ENCODE peak calls at places on chromosomes 6 and 20, in seven cellular contexts. I is CD8-positive, alpha-beta T cell; M is keratinocyte; S is A549; D is HFF-Myc; N is lung; B is heart right ventricle. U is an unnamed sample.

GRCh38 chr6:148524509-148524908 is 181.9 kb downstream of the SASH1 start:
- DNase-seq in M (no peak), N (no peak), I (no peak), S (no peak), D (no peak), B (no peak), U (no peak)

GRCh38 chr20:41050361-41051019 is 21.9 kb downstream of the TOP1 start:
- DNase-seq in S (no peak), B (no peak), I (no peak), M (no peak), D (no peak), N (no peak), U (no peak)

GRCh38 chr6:3997144-3997770 is 81.7 kb downstream of the FAM217A start:
- DNase-seq in D (peak; percentile 62), S (no peak), B (no peak), I (no peak), M (no peak), N (no peak), U (no peak)

GRCh38 chr20:276620-277495 is 13.7 kb downstream of the C20orf96 start:
- DNase-seq in M (no peak), I (no peak), D (no peak), B (no peak), S (no peak), N (no peak), U (no peak)

GRCh38 chr6:56933650-56934049 is 21.3 kb upstream of the BEND6 start:
- DNase-seq in M (no peak), S (no peak), I (no peak), N (no peak), B (no peak), D (no peak), U (no peak)

GRCh38 chr6:165159459-165159858 is 149.9 kb downstream of the C6orf118 start:
- DNase-seq in N (no peak), D (no peak), S (no peak), B (no peak), I (no peak), M (no peak), U (no peak)

GRCh38 chr6:148501178-148501590 is 158.5 kb downstream of the SASH1 start:
- DNase-seq in S (peak; percentile 6), B (peak; percentile 36), M (peak; percentile 54), I (no peak), D (no peak), N (no peak), U (no peak)

GRCh38 chr6:23308166-23308565 is 738.8 kb downstream of the HDGFL1 start:
- DNase-seq in S (no peak), M (no peak), N (no peak), D (no peak), B (no peak), I (no peak), U (no peak)

GRCh38 chr20:59817406-59817805 is 116.0 kb downstream of the SYCP2 start:
- DNase-seq in M (no peak), S (no peak), I (no peak), B (no peak), N (peak; percentile 26), D (no peak), U (no peak)

GRCh38 chr6:137155830-137156229 is 17.6 kb downstream of the IL22RA2 start:
- DNase-seq in M (peak; percentile 67), B (no peak), N (no peak), D (no peak), S (no peak), I (peak; percentile 23), U (no peak)

GRCh38 chr6:122839477-122839876 is 50.4 kb downstream of the SMPDL3A start:
- DNase-seq in S (peak; percentile 46), D (peak; percentile 25), N (peak; percentile 69), I (peak; percentile 43), B (peak; percentile 42), M (peak; percentile 4), U (peak; percentile 4)

GRCh38 chr20:341682-342081 is 5.2 kb upstream of the NRSN2 start:
- DNase-seq in D (peak; percentile 87), B (no peak), I (no peak), S (peak; percentile 95), M (peak; percentile 93), N (no peak), U (no peak)

GRCh38 chr6:24614648-24615047 is 31.3 kb downstream of the KIAA0319 start:
- DNase-seq in I (no peak), S (no peak), B (no peak), M (no peak), D (no peak), N (no peak), U (no peak)

GRCh38 chr20:24382775-24383174 is 86.7 kb upstream of the SYNDIG1 start:
- DNase-seq in B (no peak), S (no peak), M (no peak), N (no peak), I (no peak), D (no peak), U (no peak)

GRCh38 chr6:62357826-62358225 is 71.8 kb upstream of the KHDRBS2 start:
- DNase-seq in D (no peak), N (no peak), B (no peak), S (no peak), M (no peak), I (no peak), U (no peak)

GRCh38 chr20:57428611-57429496 is 37.7 kb downstream of the RBM38 start:
- DNase-seq in I (no peak), D (no peak), N (no peak), M (no peak), S (no peak), B (no peak), U (no peak)

GRCh38 chr6:1787894-1788293 is 178.2 kb downstream of the FOXC1 start:
- DNase-seq in S (no peak), B (peak; percentile 29), D (no peak), M (no peak), I (no peak), N (no peak), U (no peak)

GRCh38 chr6:162181741-162182401 is 545.7 kb downstream of the PRKN start:
- DNase-seq in M (no peak), D (no peak), I (no peak), N (no peak), S (no peak), B (no peak), U (no peak)

GRCh38 chr6:292506-293184 is 358 bp downstream of the DUSP22 start:
- DNase-seq in M (no peak), S (peak; percentile 57), B (peak; percentile 72), N (peak; percentile 85), D (no peak), I (peak; percentile 82), U (peak; percentile 95)

GRCh38 chr6:129852257-129852858 is 8.8 kb downstream of the TMEM244 start:
- DNase-seq in S (no peak), D (no peak), B (no peak), N (no peak), M (no peak), I (no peak), U (no peak)

GRCh38 chr20:46784450-46785127 is 75.1 kb downstream of the SLC2A10 start:
- DNase-seq in M (no peak), D (peak; percentile 40), S (no peak), N (no peak), B (no peak), I (no peak), U (no peak)

GRCh38 chr6:317452-318144 is 25.3 kb downstream of the DUSP22 start:
- DNase-seq in S (no peak), B (no peak), D (no peak), N (no peak), I (no peak), M (no peak), U (peak; percentile 85)

GRCh38 chr6:41426438-41426851 is 91.0 kb downstream of the NCR2 start:
- DNase-seq in I (no peak), D (no peak), B (no peak), S (no peak), N (no peak), M (no peak), U (peak; percentile 5)

GRCh38 chr20:57220187-57221165 is 46.0 kb downstream of the BMP7 start:
- DNase-seq in I (no peak), D (peak; percentile 83), M (no peak), S (no peak), N (no peak), B (no peak), U (no peak)

GRCh38 chr6:75124085-75124484 is 81.8 kb downstream of the COL12A1 start:
- DNase-seq in B (no peak), M (no peak), S (no peak), I (no peak), N (no peak), D (no peak), U (no peak)
- TF ChIP-seq CTCF in B (no peak), M (no peak), S (no peak), I (no peak), N (no peak), D (no peak), U (no peak)

DNA sequence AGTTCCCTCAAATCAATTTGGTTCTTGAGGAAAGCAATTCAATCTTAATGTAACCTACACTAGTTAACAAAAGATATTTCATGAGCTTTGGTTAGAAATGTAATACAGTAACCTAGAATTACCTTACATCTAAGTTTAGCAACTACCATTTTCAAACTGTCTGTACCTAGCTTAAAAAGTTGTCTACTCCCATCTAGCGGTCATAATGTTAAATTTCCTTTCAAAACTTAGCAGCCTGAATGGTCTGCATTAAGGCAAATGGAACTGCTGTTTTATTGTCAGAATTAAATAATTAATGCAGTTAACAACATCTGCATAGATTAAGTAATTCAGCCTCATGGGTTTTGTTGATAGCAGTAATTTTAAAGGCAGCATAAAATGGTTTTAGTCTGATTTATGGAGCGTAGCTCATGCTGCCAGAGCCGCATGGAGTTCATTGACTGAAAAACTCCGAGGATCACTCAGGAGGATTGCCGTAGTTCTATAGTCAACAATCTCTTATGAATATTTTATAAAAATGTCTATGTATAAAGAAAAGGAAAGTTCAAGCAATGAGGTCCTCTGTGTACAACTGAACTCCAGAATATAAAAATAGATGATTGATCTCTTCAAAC is 485.4 kb upstream of the MANEA start:
- DNase-seq in S (peak; percentile 54), I (no peak), D (peak; percentile 20), B (no peak), M (no peak), N (no peak), U (peak; percentile 4)
- H3K4me3 ChIP-seq in S (no peak overlapping the region), I (no peak overlapping the region), D (no peak overlapping the region), B (no peak overlapping the region), M (no peak overlapping the region), N (no peak overlapping the region), U (no peak overlapping the region)

DNA sequence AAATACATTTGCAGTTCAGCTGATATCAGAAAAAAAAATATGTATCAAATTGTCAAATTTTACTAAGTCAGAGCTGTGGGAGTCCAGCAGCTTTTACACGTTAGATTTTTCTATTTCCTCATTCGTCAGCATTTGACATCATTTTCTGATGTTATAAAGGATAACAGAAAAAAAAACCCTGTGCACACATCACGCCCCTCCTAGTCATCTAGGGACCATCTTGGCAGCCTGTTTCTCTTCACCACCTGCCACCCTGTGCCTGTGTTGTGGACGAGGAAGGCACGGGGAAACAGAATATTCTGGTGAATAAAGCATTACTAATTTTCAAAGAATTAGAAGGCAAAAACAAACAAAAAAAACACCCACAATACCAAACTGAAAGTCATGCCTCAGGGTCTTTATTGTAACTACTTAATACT is 12.4 kb downstream of the B4GALT5 start:
- DNase-seq in S (peak; percentile 86), D (no peak), N (no peak), B (no peak), I (no peak), M (no peak), U (no peak)
- TF ChIP-seq CTCF in S (no peak), D (no peak), N (no peak), B (no peak), I (no peak), M (no peak), U (no peak)

GRCh38 chr20:19975901-19976300 is 41.3 kb upstream of the NAA20 start:
- DNase-seq in I (no peak), N (no peak), M (no peak), S (peak; percentile 40), D (no peak), B (no peak), U (no peak)
- H3K4me3 ChIP-seq in I (no peak overlapping the region), N (peak overlapping the region; percentile 49), M (peak overlapping the region; percentile 94), S (peak overlapping the region; percentile 65), D (peak overlapping the region; percentile 67), B (peak overlapping the region; percentile 56), U (no peak overlapping the region)

U was measured in GM12864.